ENCODE peak calls at places on chromosomes 4 and X, in four cellular contexts. B is GM13977, W is amniotic stem cell, Z is stromal cell of bone marrow. P is an unnamed sample.
A peak's percentile ranks its signal among the peaks of the same experiment; 100 is the strongest.

GRCh38 chr4:16659120-16659519 is 239.3 kb downstream of the LDB2 start:
- DNase-seq in Z (peak; percentile 47), B (no peak), W (peak; percentile 3), P (no peak)

GRCh38 chrX:2627272-2627867 is 63.7 kb upstream of the CD99 start:
- DNase-seq in Z (no peak), B (peak; percentile 41), W (no peak), P (no peak)

GRCh38 chr4:88573995-88574394 is 18.3 kb upstream of the HERC3 start:
- DNase-seq in W (no peak), B (no peak), Z (no peak), P (peak; percentile 7)

GRCh38 chr4:41725254-41725653 is 23.3 kb downstream of the PHOX2B start:
- DNase-seq in W (no peak), B (no peak), Z (no peak), P (no peak)

GRCh38 chrX:100410901-100411801 is 1.1 kb upstream of the PCDH19 start:
- DNase-seq in W (no peak), B (peak; percentile 26), Z (no peak), P (no peak)

GRCh38 chr4:185742766-185743165 is 69.2 kb downstream of the SORBS2 start:
- DNase-seq in W (no peak), Z (no peak), B (no peak), P (no peak)

GRCh38 chr4:187294861-187295260 is 571.2 kb upstream of the FAT1 start:
- DNase-seq in Z (no peak), W (no peak), B (no peak), P (no peak)

GRCh38 chr4:15756361-15756861 is 21.7 kb upstream of the CD38 start:
- DNase-seq in W (no peak), B (peak; percentile 28), Z (no peak), P (no peak)

GRCh38 chr4:185914583-185915199 is 102.7 kb upstream of the SORBS2 start:
- DNase-seq in Z (peak; percentile 72), B (no peak), W (no peak), P (peak; percentile 37)

GRCh38 chr4:1981251-1982055 is 27.3 kb downstream of the NELFA start:
- DNase-seq in W (no peak), B (no peak), Z (no peak), P (no peak)

GRCh38 chrX:41600266-41600665 is 88.5 kb upstream of the GPR34 start:
- DNase-seq in Z (peak; percentile 10), W (no peak), B (no peak), P (peak; percentile 4)

GRCh38 chrX:71859637-71860036 is 51.0 kb upstream of the NHSL2 start:
- DNase-seq in B (no peak), W (peak; percentile 7), Z (no peak), P (peak; percentile 17)

GRCh38 chrX:349702-350101 is 31.1 kb upstream of the GTPBP6 start:
- DNase-seq in W (no peak), Z (no peak), B (no peak), P (no peak)

GRCh38 chr4:47528651-47529050 is 43.6 kb downstream of the ATP10D start:
- DNase-seq in B (no peak), W (no peak), Z (peak; percentile 53), P (no peak)

GRCh38 chr4:76930721-76931481 is 18.7 kb upstream of the SEPTIN11 start:
- DNase-seq in W (no peak), B (no peak), Z (no peak), P (no peak)